ENCODE peak calls at places on chromosome 15, in eight cellular contexts. T, U, N, Z, X, L, J and H are unnamed samples.

GRCh38 chr15:26864664-26865191 is 2.1 kb upstream of the GABRA5 start:
- DNase-seq in J (peak), L (peak), X (peak), T (peak), Z (no peak), N (peak), U (peak), H (no peak)

GRCh38 chr15:63122002-63122893 is 587 bp downstream of the LACTB start:
- DNase-seq in N (peak), Z (peak), T (no peak), X (peak), U (peak), L (peak), J (peak), H (peak)

GRCh38 chr15:39713846-39714245 is 68.8 kb downstream of the FSIP1 start:
- DNase-seq in Z (no peak), X (no peak), J (peak), U (no peak), L (no peak), T (no peak), N (no peak), H (no peak)

GRCh38 chr15:76340802-76341365 is 4.3 kb downstream of the ISL2 start:
- DNase-seq in L (no peak), Z (no peak), J (no peak), N (peak), T (no peak), U (peak), X (no peak), H (no peak)

GRCh38 chr15:40192942-40193341 is 32.1 kb downstream of the BUB1B start:
- DNase-seq in U (peak), L (peak), J (peak), Z (no peak), X (peak), N (no peak), T (peak), H (no peak)

GRCh38 chr15:91855684-91856553 is 2.4 kb downstream of the SLCO3A1 start:
- DNase-seq in Z (no peak), X (no peak), T (no peak), U (no peak), J (no peak), L (no peak), N (no peak), H (peak)

GRCh38 chr15:101733545-101733944 is 9.3 kb upstream of the TARS3 start:
- DNase-seq in N (no peak), J (no peak), T (no peak), Z (no peak), X (no peak), L (no peak), U (no peak), H (no peak)

GRCh38 chr15:92105611-92106010 is 252.1 kb downstream of the SLCO3A1 start:
- DNase-seq in X (no peak), Z (no peak), N (no peak), U (no peak), J (no peak), T (no peak), L (no peak), H (no peak)

GRCh38 chr15:33443699-33444098 is 132.9 kb downstream of the RYR3 start:
- DNase-seq in J (no peak), U (no peak), X (no peak), Z (no peak), L (no peak), T (no peak), N (no peak), H (no peak)

GRCh38 chr15:40272713-40273056 is 10.2 kb downstream of the ANKRD63 start:
- DNase-seq in T (no peak), Z (no peak), X (no peak), J (no peak), U (no peak), N (no peak), L (no peak), H (peak)

GRCh38 chr15:88748081-88748480 is 55.2 kb upstream of the ACAN start:
- DNase-seq in Z (no peak), T (no peak), U (no peak), L (no peak), J (no peak), N (no peak), X (no peak), H (no peak)

GRCh38 chr15:59165726-59166125 is 40.9 kb upstream of the LDHAL6B start:
- DNase-seq in L (no peak), Z (no peak), U (no peak), J (peak), T (no peak), N (no peak), X (peak), H (no peak)

GRCh38 chr15:85025516-85026279 is 44.0 kb downstream of the PDE8A start:
- DNase-seq in L (no peak), X (no peak), Z (no peak), J (no peak), T (no peak), U (no peak), N (no peak), H (no peak)

GRCh38 chr15:38647683-38648082 is 83.1 kb upstream of the RASGRP1 start:
- DNase-seq in X (peak), N (no peak), Z (no peak), U (no peak), T (no peak), L (peak), J (peak), H (no peak)

GRCh38 chr15:57432141-57432701 is 55.9 kb downstream of the CGNL1 start:
- DNase-seq in X (no peak), U (peak), N (no peak), Z (no peak), L (no peak), T (peak), J (peak), H (no peak)

GRCh38 chr15:84734794-84735479 is 13.5 kb upstream of the ZNF592 start:
- DNase-seq in L (no peak), N (peak), T (no peak), J (no peak), X (no peak), Z (peak), U (no peak), H (peak)

GRCh38 chr15:45921978-45922377 is 287.1 kb downstream of the SQOR start:
- DNase-seq in Z (no peak), N (no peak), T (no peak), J (no peak), L (no peak), U (no peak), X (no peak), H (no peak)

GRCh38 chr15:77029166-77030041 is 34.5 kb downstream of the PSTPIP1 start:
- DNase-seq in L (no peak), T (no peak), X (no peak), J (no peak), Z (peak), N (peak), U (no peak), H (no peak)

GRCh38 chr15:69909719-69910444 is 187.8 kb downstream of the TLE3 start:
- DNase-seq in N (no peak), Z (no peak), T (no peak), L (no peak), X (no peak), J (no peak), U (no peak), H (no peak)

GRCh38 chr15:58060575-58060974 is 4.9 kb downstream of the ALDH1A2 start:
- DNase-seq in J (no peak), L (no peak), Z (no peak), T (no peak), X (no peak), U (no peak), N (no peak), H (no peak)

GRCh38 chr15:96088592-96088991 is 241.9 kb upstream of the NR2F2 start:
- DNase-seq in Z (no peak), T (no peak), U (no peak), N (no peak), J (no peak), X (no peak), L (no peak), H (no peak)

GRCh38 chr15:41507820-41508290 is 5.8 kb downstream of the LTK start:
- DNase-seq in L (no peak), X (no peak), N (no peak), Z (no peak), U (no peak), T (no peak), J (no peak), H (peak)

GRCh38 chr15:20358066-20358780 is 183.4 kb downstream of the GOLGA6L6 start:
- DNase-seq in U (peak), Z (peak), J (no peak), L (no peak), T (no peak), N (peak), X (no peak), H (no peak)

GRCh38 chr15:80777836-80778620 is 1.1 kb upstream of the CEMIP start:
- DNase-seq in Z (no peak), X (no peak), N (no peak), U (no peak), T (no peak), J (peak), L (no peak), H (peak)

GRCh38 chr15:43795997-43796396 is 3.9 kb downstream of the SERF2 start:
- DNase-seq in J (no peak), L (no peak), U (no peak), Z (no peak), T (no peak), X (no peak), N (no peak), H (no peak)

GRCh38 chr15:101445562-101446526 is 43.7 kb downstream of the PCSK6 start:
- DNase-seq in J (peak), T (no peak), N (no peak), Z (peak), X (peak), L (peak), U (no peak), H (no peak)

GRCh38 chr15:80154336-80154735 is 1.5 kb downstream of the FAH start:
- DNase-seq in N (no peak), X (no peak), L (no peak), U (no peak), Z (no peak), J (no peak), T (no peak), H (no peak)

GRCh38 chr15:31262901-31263671 is 63.5 kb upstream of the KLF13 start:
- DNase-seq in J (peak), N (peak), Z (peak), X (no peak), L (no peak), U (peak), T (no peak), H (no peak)

GRCh38 chr15:84731774-84732173 is 15.8 kb upstream of the SEC11A start:
- DNase-seq in U (peak), T (peak), N (no peak), L (peak), Z (no peak), X (peak), J (peak), H (no peak)

GRCh38 chr15:41926184-41927056 is 32.6 kb upstream of the SPTBN5 start:
- DNase-seq in L (no peak), N (no peak), Z (no peak), U (peak), X (no peak), T (no peak), J (peak), H (no peak)

GRCh38 chr15:32802296-32802936 is 84.6 kb downstream of the GREM1 start:
- DNase-seq in X (peak), N (peak), J (peak), U (peak), L (peak), T (peak), Z (no peak), H (no peak)

GRCh38 chr15:70339551-70340517 is 242.1 kb upstream of the TLE3 start:
- DNase-seq in X (peak), L (peak), N (no peak), U (peak), J (no peak), T (no peak), Z (no peak), H (no peak)

GRCh38 chr15:41423979-41424659 is 7.2 kb downstream of the RTF1 start:
- DNase-seq in L (no peak), J (no peak), Z (no peak), X (no peak), N (no peak), U (no peak), T (no peak), H (no peak)

GRCh38 chr15:25954398-25954797 is 91.3 kb upstream of the ATP10A start:
- DNase-seq in L (no peak), J (no peak), U (no peak), T (no peak), N (no peak), Z (no peak), X (no peak), H (no peak)

GRCh38 chr15:56040081-56041035 is 46.9 kb upstream of the NEDD4 start:
- DNase-seq in X (peak), J (peak), N (peak), Z (peak), L (peak), U (peak), T (peak), H (peak)

GRCh38 chr15:27897481-27897880 is 201.6 kb downstream of the OCA2 start:
- DNase-seq in X (no peak), N (no peak), J (no peak), U (no peak), Z (no peak), L (no peak), T (no peak), H (no peak)

GRCh38 chr15:33852570-33852969 is 115.7 kb upstream of the CHRM5 start:
- DNase-seq in U (peak), Z (no peak), T (peak), X (peak), J (peak), N (no peak), L (peak), H (peak)

GRCh38 chr15:63324770-63325169 is 47.4 kb downstream of the APH1B start:
- DNase-seq in U (no peak), J (no peak), T (no peak), N (peak), L (no peak), X (no peak), Z (no peak), H (no peak)